ENCODE peak calls at places on chromosomes 6 and 20, in seven cellular contexts. Y, S, E, Z, N, P and T are unnamed samples.

GRCh38 chr6:23002044-23002619 is 432.8 kb downstream of the HDGFL1 start:
- DNase-seq in Y (no peak), S (peak; percentile 54), E (no peak), Z (no peak), N (no peak), P (no peak), T (no peak)

GRCh38 chr20:3164043-3164762 is 4.5 kb upstream of the FASTKD5 start:
- DNase-seq in Y (no peak), S (no peak), E (no peak), Z (no peak), N (no peak), P (no peak), T (no peak)

GRCh38 chr6:13360671-13361540 is 32.6 kb upstream of the TBC1D7 start:
- DNase-seq in Y (no peak), S (no peak), E (no peak), Z (no peak), N (no peak), P (no peak), T (peak; percentile 88)

GRCh38 chr6:131948692-131949614 is 2.2 kb downstream of the CCN2 start:
- DNase-seq in Y (peak; percentile 84), S (no peak), E (no peak), Z (no peak), N (no peak), P (peak; percentile 84), T (peak; percentile 74)

GRCh38 chr20:57564180-57564802 is 3.4 kb downstream of the PCK1 start:
- DNase-seq in Y (no peak), S (no peak), E (no peak), Z (no peak), N (no peak), P (no peak), T (no peak)

GRCh38 chr6:149318581-149319286 is 1.2 kb downstream of the TAB2 start:
- DNase-seq in Y (peak; percentile 27), S (no peak), E (peak; percentile 49), Z (no peak), N (no peak), P (peak; percentile 43), T (peak; percentile 41)

GRCh38 chr6:107657755-107658461 is 166.2 kb downstream of the SCML4 start:
- DNase-seq in Y (peak; percentile 85), S (no peak), E (no peak), Z (peak; percentile 77), N (no peak), P (peak; percentile 99), T (peak; percentile 90)

GRCh38 chr6:129141499-129141898 is 258.6 kb downstream of the LAMA2 start:
- DNase-seq in Y (peak; percentile 38), S (no peak), E (no peak), Z (no peak), N (no peak), P (peak; percentile 14), T (no peak)

GRCh38 chr6:139519571-139520031 is 145.2 kb upstream of the CITED2 start:
- DNase-seq in Y (no peak), S (no peak), E (no peak), Z (no peak), N (no peak), P (peak; percentile 27), T (no peak)

GRCh38 chr6:32615885-32616532 is 21.2 kb upstream of the HLA-DQA1 start:
- DNase-seq in Y (no peak), S (no peak), E (no peak), Z (no peak), N (no peak), P (no peak), T (no peak)

GRCh38 chr20:45970646-45971424 is 1.2 kb downstream of the ZNF335 start:
- DNase-seq in Y (peak; percentile 29), S (no peak), E (no peak), Z (no peak), N (no peak), P (peak; percentile 40), T (no peak)

GRCh38 chr20:18165553-18165952 is 27.9 kb downstream of the KAT14 start:
- DNase-seq in Y (no peak), S (no peak), E (no peak), Z (no peak), N (no peak), P (no peak), T (no peak)

GRCh38 chr6:70304611-70305010 is 1.7 kb upstream of the COL9A1 start:
- DNase-seq in Y (no peak), S (no peak), E (no peak), Z (no peak), N (no peak), P (no peak), T (no peak)

GRCh38 chr6:90083891-90084290 is 189.6 kb downstream of the GJA10 start:
- DNase-seq in Y (no peak), S (no peak), E (peak; percentile 28), Z (no peak), N (no peak), P (no peak), T (no peak)

GRCh38 chr6:14655201-14655988 is 537.8 kb downstream of the CD83 start:
- DNase-seq in Y (no peak), S (no peak), E (no peak), Z (no peak), N (no peak), P (no peak), T (no peak)

GRCh38 chr6:13327691-13328075 is 654 bp downstream of the TBC1D7 start:
- DNase-seq in Y (no peak), S (no peak), E (no peak), Z (no peak), N (no peak), P (no peak), T (no peak)

GRCh38 chr6:12280901-12281300 is 9.3 kb upstream of the EDN1 start:
- DNase-seq in Y (no peak), S (no peak), E (no peak), Z (no peak), N (no peak), P (no peak), T (no peak)

GRCh38 chr20:51631011-51631950 is 88.8 kb upstream of the NFATC2 start:
- DNase-seq in Y (peak; percentile 100), S (no peak), E (no peak), Z (peak; percentile 85), N (no peak), P (peak; percentile 99), T (peak; percentile 95)

GRCh38 chr20:36066777-36067176 is 87.8 kb upstream of the EPB41L1 start:
- DNase-seq in Y (no peak), S (no peak), E (no peak), Z (no peak), N (no peak), P (no peak), T (no peak)